ENCODE peak calls at places on chromosomes 11 and 22, in four cellular contexts. O, D, S and N are unnamed samples.

GRCh38 chr22:40400173-40400572 is 29.8 kb downstream of the SGSM3 start:
- DNase-seq in O (peak; percentile 63), D (peak; percentile 78), S (no peak), N (no peak)

GRCh38 chr11:19603771-19604170 is 108.9 kb upstream of the NAV2 start:
- DNase-seq in O (no peak), D (no peak), S (no peak), N (no peak)

GRCh38 chr22:48382197-48382596 is 1445.5 kb downstream of the BRD1 start:
- DNase-seq in O (no peak), D (no peak), S (no peak), N (no peak)

GRCh38 chr22:47608421-47608820 is 846.0 kb downstream of the TBC1D22A start:
- DNase-seq in O (no peak), D (no peak), S (no peak), N (no peak)

GRCh38 chr22:37080438-37080837 is 28.9 kb downstream of the KCTD17 start:
- DNase-seq in O (no peak), D (no peak), S (no peak), N (no peak)

GRCh38 chr22:36331306-36331911 is 56.4 kb downstream of the MYH9 start:
- DNase-seq in O (peak; percentile 81), D (peak; percentile 95), S (peak; percentile 62), N (peak; percentile 78)

GRCh38 chr11:1036303-1036923 is at the start of gene MUC6:
- DNase-seq in O (no peak), D (no peak), S (no peak), N (no peak)

GRCh38 chr22:29205598-29206371 is at the start of gene EMID1:
- DNase-seq in O (no peak), D (no peak), S (peak; percentile 90), N (no peak)

GRCh38 chr11:111298466-111299110 is at the start of gene POU2AF3:
- DNase-seq in O (no peak), D (no peak), S (no peak), N (peak; percentile 34)

GRCh38 chr11:75802022-75802912 is 12.7 kb upstream of the UVRAG start:
- DNase-seq in O (no peak), D (no peak), S (no peak), N (no peak)

GRCh38 chr11:34899633-34900016 is 16.6 kb downstream of the APIP start:
- DNase-seq in O (no peak), D (no peak), S (no peak), N (no peak)

GRCh38 chr11:66133216-66133775 is 63.2 kb downstream of the PACS1 start:
- DNase-seq in O (no peak), D (no peak), S (no peak), N (no peak)

GRCh38 chr11:73168925-73169579 is 26.9 kb upstream of the FCHSD2 start:
- DNase-seq in O (no peak), D (no peak), S (no peak), N (no peak)

GRCh38 chr11:131661137-131661536 is 290.7 kb downstream of the NTM start:
- DNase-seq in O (no peak), D (no peak), S (no peak), N (no peak)

GRCh38 chr11:17401841-17402240 is 13.4 kb upstream of the KCNJ11 start:
- DNase-seq in O (no peak), D (no peak), S (no peak), N (no peak)

GRCh38 chr22:23054531-23055257 is 15.6 kb upstream of the GNAZ start:
- DNase-seq in O (peak; percentile 55), D (no peak), S (no peak), N (no peak)

GRCh38 chr11:2298795-2299747 is 2.6 kb downstream of the C11orf21 start:
- DNase-seq in O (no peak), D (no peak), S (peak; percentile 61), N (no peak)

GRCh38 chr11:861105-861479 is 18.4 kb downstream of the TSPAN4 start:
- DNase-seq in O (no peak), D (no peak), S (no peak), N (no peak)

GRCh38 chr22:50252081-50253045 is 1.3 kb upstream of the HDAC10 start:
- DNase-seq in O (no peak), D (no peak), S (no peak), N (peak; percentile 68)

GRCh38 chr22:40534379-40535188 is 101.9 kb downstream of the MRTFA start:
- DNase-seq in O (peak; percentile 53), D (no peak), S (no peak), N (no peak)

GRCh38 chr11:34185926-34186841 is 80.8 kb downstream of the NAT10 start:
- DNase-seq in O (no peak), D (no peak), S (no peak), N (no peak)

GRCh38 chr11:92225206-92225562 is 566 bp downstream of the FAT3 start:
- DNase-seq in O (no peak), D (no peak), S (no peak), N (no peak)

GRCh38 chr11:72584293-72584921 is 89.8 kb downstream of the PDE2A start:
- DNase-seq in O (no peak), D (peak; percentile 53), S (peak; percentile 74), N (no peak)

GRCh38 chr22:34850010-34850409 is 215.9 kb upstream of the ISX start:
- DNase-seq in O (no peak), D (no peak), S (no peak), N (no peak)

GRCh38 chr22:26635117-26635516 is 13.4 kb downstream of the CRYBA4 start:
- DNase-seq in O (no peak), D (no peak), S (no peak), N (no peak)

GRCh38 chr22:40511604-40512003 is 124.9 kb downstream of the MRTFA start:
- DNase-seq in O (no peak), D (no peak), S (no peak), N (no peak)

GRCh38 chr11:47188262-47188661 is 2.0 kb upstream of the PACSIN3 start:
- DNase-seq in O (no peak), D (no peak), S (no peak), N (no peak)

GRCh38 chr22:36153756-36154155 is 6.8 kb downstream of the APOL3 start:
- DNase-seq in O (no peak), D (no peak), S (no peak), N (no peak)

GRCh38 chr11:61698173-61698965 is 18.2 kb downstream of the DAGLA start:
- DNase-seq in O (no peak), D (no peak), S (no peak), N (no peak)

GRCh38 chr11:12454782-12455181 is 77.4 kb downstream of the PARVA start:
- DNase-seq in O (no peak), D (no peak), S (no peak), N (no peak)

GRCh38 chr11:70521475-70522260 is 123.3 kb downstream of the CTTN start:
- DNase-seq in O (no peak), D (no peak), S (no peak), N (no peak)

GRCh38 chr11:70523384-70524095 is 125.2 kb downstream of the CTTN start:
- DNase-seq in O (no peak), D (no peak), S (no peak), N (no peak)

GRCh38 chr11:70522261-70522612 is 123.9 kb downstream of the CTTN start:
- DNase-seq in O (no peak), D (no peak), S (no peak), N (no peak)

GRCh38 chr11:70524096-70524922 is 126.0 kb downstream of the CTTN start:
- DNase-seq in O (no peak), D (no peak), S (no peak), N (no peak)

DNA sequence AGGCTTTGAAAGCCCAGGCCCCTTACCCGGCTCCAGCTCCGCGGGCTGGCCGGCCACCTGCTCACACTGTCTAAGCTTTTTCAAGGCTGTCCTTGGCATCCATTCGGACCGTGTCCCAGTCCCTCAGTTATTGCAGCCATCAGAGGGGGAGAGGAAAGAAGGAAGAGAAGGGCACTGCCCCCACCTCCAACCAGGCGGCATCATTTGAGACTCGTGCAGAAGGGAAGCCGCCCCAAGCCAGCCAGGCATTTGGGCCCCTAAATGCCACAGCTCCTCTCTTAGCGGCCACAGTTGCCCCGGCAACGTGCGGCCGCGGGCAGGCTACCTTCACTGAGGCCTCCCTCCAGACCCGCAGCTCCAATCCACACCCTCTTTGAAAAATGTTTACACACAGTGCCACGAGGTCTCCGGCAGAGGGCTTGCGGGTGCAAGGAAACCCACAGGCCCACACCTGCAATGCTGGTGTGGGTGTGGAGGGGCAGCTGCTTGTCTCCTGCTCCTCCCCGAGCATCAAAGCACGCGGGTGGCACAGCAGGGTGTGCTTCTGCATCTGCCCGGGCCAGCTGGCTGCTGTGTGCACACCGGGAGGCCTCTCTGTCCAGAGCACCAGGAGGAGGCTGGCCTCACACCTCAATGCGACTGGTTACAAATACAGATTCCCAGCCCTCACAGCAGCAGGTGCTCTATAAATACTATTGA is 124.4 kb downstream of the CTTN start:
- DNase-seq in O (no peak), D (no peak), S (no peak), N (no peak)
- TF ChIP-seq SPI1 in O (no peak), D (no peak), S (no peak), N (no peak)

DNA sequence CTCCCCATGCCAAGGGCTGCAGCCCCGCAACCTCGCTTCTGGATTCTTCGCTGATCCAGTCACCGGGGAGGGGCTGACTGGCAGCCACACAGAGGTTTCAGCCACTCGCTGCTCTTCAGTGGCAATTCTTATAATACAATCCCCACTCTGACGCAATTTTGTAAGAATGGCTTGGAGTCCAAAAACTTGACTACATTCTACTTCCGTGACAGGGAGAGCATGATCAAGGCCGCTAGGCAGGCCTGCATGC is 14.9 kb downstream of the PPM1F start:
- DNase-seq in O (no peak), D (no peak), S (no peak), N (no peak)
- TF ChIP-seq SPI1 in O (no peak), D (no peak), S (no peak), N (no peak)

GRCh38 chr11:58075781-58076180 is 45.0 kb downstream of the OR6Q1 start:
- DNase-seq in O (no peak), D (no peak), S (no peak), N (no peak)

GRCh38 chr11:58067685-58068084 is 36.9 kb downstream of the OR6Q1 start:
- DNase-seq in O (no peak), D (no peak), S (no peak), N (no peak)

GRCh38 chr11:58068640-58069039 is 37.9 kb downstream of the OR6Q1 start:
- DNase-seq in O (no peak), D (no peak), S (peak; percentile 13), N (no peak)

GRCh38 chr11:58070585-58070984 is 39.8 kb downstream of the OR6Q1 start:
- DNase-seq in O (no peak), D (no peak), S (no peak), N (no peak)
- TF ChIP-seq SPI1 in O (no peak), D (no peak), S (no peak), N (no peak)

GRCh38 chr11:32991898-32992297 is 23.8 kb upstream of the DEPDC7 start:
- DNase-seq in O (no peak), D (no peak), S (no peak), N (no peak)

GRCh38 chr11:32991427-32991826 is 24.3 kb upstream of the DEPDC7 start:
- DNase-seq in O (no peak), D (no peak), S (no peak), N (no peak)

GRCh38 chr11:32990481-32990880 is 25.2 kb upstream of the DEPDC7 start:
- DNase-seq in O (no peak), D (no peak), S (no peak), N (no peak)

GRCh38 chr11:32985600-32985999 is 30.1 kb upstream of the DEPDC7 start:
- DNase-seq in O (no peak), D (no peak), S (no peak), N (no peak)

DNA sequence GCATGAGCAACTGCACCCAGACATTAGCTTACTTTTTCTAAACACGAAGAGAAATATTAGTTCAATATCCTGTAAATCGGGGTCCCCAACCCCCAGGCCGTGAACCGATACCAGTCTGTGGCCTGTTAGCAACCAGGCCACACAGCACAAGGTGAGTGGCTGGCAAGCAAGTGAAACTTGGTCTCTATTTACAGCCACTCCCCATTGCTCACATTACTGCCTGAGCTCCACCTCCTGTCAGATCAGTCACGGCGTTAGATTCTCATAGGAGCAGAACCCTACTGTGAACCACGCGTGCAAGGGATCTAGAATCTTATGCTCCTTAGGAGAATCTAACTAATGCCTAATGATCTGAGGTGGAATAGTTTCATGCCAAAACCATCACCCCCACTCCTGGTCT is 27.8 kb upstream of the DEPDC7 start:
- DNase-seq in O (no peak), D (no peak), S (no peak), N (no peak)
- TF ChIP-seq SPI1 in O (no peak), D (no peak), S (no peak), N (no peak)